ENCODE peak calls at places on chromosomes 1 and 21, in seven cellular contexts. U, O, R, Z, L, N and T are unnamed samples.

GRCh38 chr1:145994391-145995120 is 1.8 kb downstream of the TXNIP start:
- DNase-seq in O (no peak), R (no peak), L (no peak), U (no peak), N (no peak), Z (no peak), T (no peak)

GRCh38 chr1:59271861-59272260 is 25.0 kb upstream of the FGGY start:
- DNase-seq in Z (no peak), N (no peak), L (no peak), R (no peak), O (no peak), U (no peak), T (no peak)

GRCh38 chr1:213899413-213899812 is 88.4 kb upstream of the PROX1 start:
- DNase-seq in U (no peak), Z (no peak), L (no peak), O (no peak), N (no peak), R (no peak), T (peak; percentile 44)

GRCh38 chr1:148289647-148290046 is 137.6 kb upstream of the NBPF11 start:
- DNase-seq in Z (no peak), L (no peak), O (no peak), U (no peak), R (no peak), N (no peak), T (no peak)

GRCh38 chr1:9588551-9589143 is at the start of gene TMEM201:
- DNase-seq in R (peak; percentile 88), N (peak; percentile 96), L (peak; percentile 85), O (peak; percentile 94), Z (peak; percentile 93), U (peak; percentile 85), T (peak; percentile 100)

GRCh38 chr1:168092566-168093355 is 44.0 kb downstream of the GPR161 start:
- DNase-seq in U (no peak), L (no peak), O (no peak), Z (no peak), N (no peak), R (no peak), T (no peak)

GRCh38 chr1:17027900-17028299 is 16.2 kb upstream of the ATP13A2 start:
- DNase-seq in N (no peak), U (no peak), Z (no peak), L (no peak), R (no peak), O (no peak), T (no peak)

GRCh38 chr1:109796484-109797305 is 33.0 kb upstream of the EPS8L3 start:
- DNase-seq in N (no peak), Z (no peak), L (peak; percentile 44), O (no peak), R (peak; percentile 72), U (peak; percentile 55), T (peak; percentile 83)

GRCh38 chr1:111754964-111755320 is 759 bp upstream of the DDX20 start:
- DNase-seq in Z (peak; percentile 40), U (peak; percentile 39), R (peak; percentile 58), N (peak; percentile 82), O (peak; percentile 57), L (peak; percentile 44), T (peak; percentile 73)

GRCh38 chr1:116374340-116375164 is 1.5 kb downstream of the ATP1A1 start:
- DNase-seq in O (no peak), R (no peak), Z (no peak), U (no peak), N (peak; percentile 45), L (no peak), T (no peak)

GRCh38 chr1:93841771-93842170 is 37.2 kb downstream of the DNTTIP2 start:
- DNase-seq in R (no peak), L (no peak), U (no peak), N (no peak), O (no peak), Z (no peak), T (no peak)

GRCh38 chr1:223853748-223854147 is 8.0 kb upstream of the TP53BP2 start:
- DNase-seq in U (no peak), L (no peak), Z (no peak), O (no peak), N (no peak), R (no peak), T (no peak)

GRCh38 chr1:168734271-168734670 is 5.3 kb upstream of the DPT start:
- DNase-seq in Z (no peak), N (no peak), O (no peak), U (no peak), R (no peak), L (no peak), T (no peak)

GRCh38 chr1:190098756-190099155 is 378.9 kb downstream of the BRINP3 start:
- DNase-seq in L (no peak), R (no peak), Z (no peak), O (no peak), N (no peak), U (no peak), T (no peak)

GRCh38 chr1:51504806-51505525 is 14.1 kb downstream of the EPS15 start:
- DNase-seq in L (no peak), U (no peak), Z (no peak), N (no peak), R (no peak), O (no peak), T (no peak)

GRCh38 chr1:221180694-221181368 is 301.6 kb downstream of the HLX start:
- DNase-seq in Z (no peak), U (no peak), R (no peak), L (no peak), N (no peak), O (no peak), T (no peak)

GRCh38 chr1:168106274-168106673 is 30.5 kb downstream of the GPR161 start:
- DNase-seq in N (no peak), L (no peak), U (no peak), R (no peak), O (no peak), Z (no peak), T (no peak)

GRCh38 chr1:87084247-87084836 is 169.9 kb downstream of the HS2ST1 start:
- DNase-seq in R (peak; percentile 59), Z (no peak), L (no peak), O (peak; percentile 13), N (peak; percentile 58), U (peak; percentile 60), T (no peak)

GRCh38 chr1:201504799-201505504 is 2.0 kb downstream of the CSRP1 start:
- DNase-seq in R (no peak), Z (no peak), O (no peak), U (no peak), L (no peak), N (no peak), T (no peak)

GRCh38 chr21:45887788-45888187 is 93.8 kb upstream of the COL6A1 start:
- DNase-seq in R (no peak), O (no peak), N (no peak), L (no peak), Z (no peak), U (no peak), T (no peak)

GRCh38 chr1:107640207-107640606 is 324.8 kb downstream of the VAV3 start:
- DNase-seq in N (peak; percentile 43), L (no peak), R (no peak), U (no peak), Z (no peak), O (no peak), T (no peak)

GRCh38 chr1:42736152-42736551 is 3.9 kb downstream of the CLDN19 start:
- DNase-seq in N (no peak), U (no peak), R (no peak), O (peak; percentile 46), L (no peak), Z (no peak), T (peak; percentile 93)
- TF ChIP-seq CTCF in N (no peak), U (peak; percentile 39), R (peak; percentile 39), O (peak; percentile 22), L (peak; percentile 65), Z (peak; percentile 37), T (peak; percentile 44)

DNA sequence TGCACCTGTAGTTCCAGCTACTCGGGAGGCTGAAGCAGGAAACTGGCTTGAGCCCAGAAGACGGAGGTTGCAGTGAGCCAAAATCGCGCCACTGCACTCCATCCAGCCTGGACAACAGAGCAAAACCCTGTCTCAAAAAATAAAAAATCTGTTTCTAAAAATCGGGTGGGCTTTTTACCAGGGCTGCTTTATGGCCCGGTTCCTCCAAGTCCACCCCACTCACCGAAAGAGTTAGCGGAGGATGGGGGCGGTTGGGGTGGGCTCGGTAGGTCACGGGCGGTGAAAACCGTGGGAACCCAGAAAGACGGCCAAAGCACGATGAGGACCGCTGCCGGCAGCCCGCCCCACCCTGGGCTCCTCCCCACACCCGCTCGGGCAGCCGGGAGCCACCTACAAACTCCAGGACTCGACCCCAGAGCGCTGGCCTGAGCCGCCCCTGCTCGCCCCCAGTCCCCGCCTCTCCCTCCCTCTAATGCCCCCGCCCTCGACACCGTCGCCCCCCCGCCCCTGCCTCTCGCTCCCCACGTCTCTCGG is 846 bp upstream of the PER3 start:
- DNase-seq in O (peak; percentile 71), L (peak; percentile 4), N (peak; percentile 27), Z (peak; percentile 54), U (peak; percentile 24), R (peak; percentile 20), T (peak; percentile 97)
- TF ChIP-seq CTCF in O (no peak), L (no peak), N (no peak), Z (no peak), U (no peak), R (no peak), T (no peak)

DNA sequence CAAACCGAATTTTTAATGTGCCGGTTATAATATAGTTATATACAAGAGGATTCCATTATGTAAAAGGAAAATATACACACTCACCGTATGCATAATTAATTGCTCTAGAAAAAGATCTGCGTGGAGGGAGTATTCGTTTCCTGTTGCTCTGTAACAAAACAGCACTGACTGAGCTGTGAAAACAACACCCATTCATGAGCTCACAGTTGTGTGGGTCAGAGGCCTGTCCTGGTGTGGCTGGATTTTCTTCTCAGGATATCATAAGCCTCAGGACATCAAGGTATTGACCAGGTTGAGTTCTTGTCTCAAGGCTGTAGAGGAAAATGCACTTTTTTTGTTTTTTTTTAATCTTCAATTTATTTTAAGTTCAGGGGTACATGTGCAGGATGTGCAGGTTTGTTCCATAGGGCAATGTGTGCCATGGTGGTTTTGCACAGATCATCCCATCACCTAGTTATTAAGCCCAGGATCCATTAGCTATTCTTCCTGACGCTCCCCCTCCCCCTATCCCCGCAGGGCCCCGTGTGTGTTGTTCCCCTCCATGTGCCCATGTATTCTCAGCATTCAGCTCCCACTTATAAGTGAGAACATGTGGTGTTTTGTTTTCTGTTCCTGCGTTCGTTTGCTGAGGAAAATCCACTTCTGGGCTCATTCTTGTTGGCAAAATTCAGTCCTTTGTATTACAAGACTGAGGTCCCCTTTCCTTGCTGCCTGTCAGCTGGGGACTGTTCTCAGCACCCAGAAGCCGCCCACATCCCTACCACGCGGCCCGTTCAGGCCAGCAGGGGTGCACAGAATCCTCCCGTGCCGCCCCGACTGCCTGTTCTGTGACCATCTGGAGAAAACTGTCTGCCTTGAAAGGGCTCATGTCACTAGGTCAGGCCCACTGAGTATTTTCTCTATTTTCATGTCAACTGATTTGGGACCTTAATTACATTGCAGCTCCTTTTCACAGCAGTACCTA is 87.4 kb upstream of the ERRFI1 start:
- DNase-seq in N (peak; percentile 42), L (no peak), U (no peak), Z (peak; percentile 15), R (no peak), O (no peak), T (peak; percentile 78)
- TF ChIP-seq CTCF in N (peak; percentile 22), L (peak; percentile 35), U (no peak), Z (no peak), R (no peak), O (no peak), T (no peak)

DNA sequence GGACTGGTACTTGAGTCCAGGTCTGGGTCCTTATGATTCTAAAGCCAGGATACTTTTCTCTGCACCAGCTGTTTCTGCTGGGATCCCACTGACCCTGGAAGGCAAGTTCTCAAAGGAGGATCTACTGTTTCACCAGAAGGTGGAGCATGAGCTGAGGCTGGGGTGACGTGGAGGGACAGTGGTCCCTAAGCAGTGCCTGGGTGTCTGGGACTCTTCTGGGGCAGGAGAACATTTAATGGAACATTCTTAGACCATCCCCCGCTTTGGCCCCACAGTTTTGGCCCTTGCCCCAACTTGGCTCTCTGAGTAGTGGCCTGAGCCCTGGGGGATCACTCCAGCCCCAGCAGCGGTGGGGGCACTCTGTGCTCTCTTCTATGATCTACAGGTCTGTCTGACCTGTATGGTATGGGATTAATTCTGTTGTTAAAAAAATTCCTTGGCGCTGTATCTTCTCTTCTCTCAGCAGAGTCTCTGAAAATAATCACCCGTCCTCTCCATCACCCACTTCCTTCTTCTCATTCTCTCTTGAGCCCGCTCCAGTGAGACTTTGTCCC is 60.3 kb upstream of the CSF3R start:
- DNase-seq in Z (no peak), R (no peak), U (no peak), L (no peak), N (peak; percentile 42), O (no peak), T (no peak)
- TF ChIP-seq CTCF in Z (peak; percentile 24), R (peak; percentile 22), U (no peak), L (peak; percentile 47), N (peak; percentile 49), O (no peak), T (no peak)